ENCODE peak calls at places on chromosomes 11 and 22, in five cellular contexts. R is tibial artery, L is neural progenitor cell, Y is HCT116, X is ovary. F is an unnamed sample.
A peak's percentile ranks its signal among the peaks of the same experiment; 100 is the strongest.

GRCh38 chr11:128843198-128843766 is 23.8 kb downstream of the KCNJ1 start:
- DNase-seq in Y (no peak), R (no peak), X (no peak), L (no peak), F (no peak)

GRCh38 chr11:92854952-92855351 is 114.5 kb upstream of the MTNR1B start:
- DNase-seq in X (no peak), Y (no peak), R (no peak), L (no peak), F (no peak)

GRCh38 chr22:31036671-31037550 is 44.2 kb upstream of the SMTN start:
- DNase-seq in X (peak; percentile 46), L (no peak), R (peak; percentile 85), Y (no peak), F (peak; percentile 62)

GRCh38 chr11:134599180-134599810 is 187.3 kb upstream of the B3GAT1 start:
- DNase-seq in L (no peak), Y (no peak), X (no peak), R (no peak), F (no peak)

GRCh38 chr22:22812031-22812905 is 75.3 kb upstream of the IGLL5 start:
- DNase-seq in L (no peak), X (no peak), R (no peak), Y (no peak), F (peak; percentile 22)

GRCh38 chr11:19832166-19832750 is 119.6 kb downstream of the NAV2 start:
- DNase-seq in Y (no peak), X (no peak), L (peak; percentile 20), R (no peak), F (no peak)

GRCh38 chr22:49005557-49005956 is 822.1 kb downstream of the BRD1 start:
- DNase-seq in X (no peak), Y (no peak), L (no peak), R (peak; percentile 21), F (no peak)

GRCh38 chr11:106466441-106467190 is 389.2 kb downstream of the AASDHPPT start:
- DNase-seq in Y (no peak), L (peak; percentile 9), R (no peak), X (no peak), F (peak; percentile 27)

GRCh38 chr11:17384002-17384511 is 4.4 kb downstream of the KCNJ11 start:
- DNase-seq in Y (peak; percentile 66), X (peak; percentile 83), R (peak; percentile 88), L (peak; percentile 94), F (peak; percentile 76)

GRCh38 chr11:65793144-65793581 is 6.3 kb downstream of the OVOL1 start:
- DNase-seq in X (no peak), R (no peak), L (no peak), Y (no peak), F (no peak)

GRCh38 chr11:65790104-65790901 is 3.4 kb downstream of the OVOL1 start:
- DNase-seq in L (peak; percentile 8), X (no peak), R (no peak), Y (no peak), F (no peak)

GRCh38 chr11:65792456-65792855 is 5.6 kb downstream of the OVOL1 start:
- DNase-seq in L (no peak), X (no peak), R (no peak), Y (no peak), F (no peak)

GRCh38 chr11:65790902-65791650 is 4.2 kb downstream of the OVOL1 start:
- DNase-seq in Y (no peak), X (no peak), L (no peak), R (no peak), F (no peak)

DNA sequence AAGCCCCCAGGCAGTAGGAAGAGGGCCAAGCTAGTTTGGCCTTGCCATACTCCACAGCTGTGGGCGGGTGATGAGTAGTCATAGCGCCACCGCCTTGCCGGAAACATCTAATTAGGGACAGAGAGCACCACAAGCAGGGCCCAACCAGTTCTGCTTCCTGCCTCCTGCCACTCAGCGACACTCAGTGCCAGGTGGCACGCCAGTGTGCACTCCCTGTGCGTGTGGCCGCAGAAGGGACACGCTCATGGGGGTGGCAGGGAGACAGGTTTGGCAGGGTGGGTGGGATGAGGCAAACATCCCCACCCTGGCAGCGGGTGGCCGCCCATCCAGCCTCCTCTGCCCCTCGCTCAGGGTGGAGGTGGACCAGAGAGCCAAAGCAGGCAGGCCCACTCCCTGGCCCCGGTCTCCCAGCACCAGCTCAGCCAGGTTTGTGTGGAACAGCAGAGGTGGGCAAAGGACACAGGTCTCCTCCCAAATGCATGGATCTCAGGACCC is 4.9 kb downstream of the OVOL1 start:
- DNase-seq in R (no peak), X (no peak), L (no peak), Y (no peak), F (no peak)
- H3K27ac ChIP-seq in R (no peak overlapping the region), X (no peak overlapping the region), L (no peak overlapping the region), Y (peak overlapping the region; percentile 94), F (no peak overlapping the region)

GRCh38 chr22:42172385-42173172 is 42.0 kb upstream of the CYP2D6 start:
- DNase-seq in Y (no peak), R (no peak), X (no peak), L (no peak), F (no peak)

GRCh38 chr22:42169055-42169469 is 38.5 kb upstream of the CYP2D6 start:
- DNase-seq in L (peak; percentile 89), X (peak; percentile 84), R (no peak), Y (peak; percentile 56), F (peak; percentile 69)

GRCh38 chr22:42171946-42172345 is 41.3 kb upstream of the CYP2D6 start:
- DNase-seq in X (no peak), L (no peak), R (no peak), Y (no peak), F (no peak)

GRCh38 chr22:42171417-42171816 is 40.8 kb upstream of the CYP2D6 start:
- DNase-seq in L (no peak), R (no peak), X (no peak), Y (no peak), F (no peak)

GRCh38 chr22:42170946-42171345 is 40.3 kb upstream of the CYP2D6 start:
- DNase-seq in X (no peak), L (no peak), R (no peak), Y (no peak), F (no peak)
- H3K4me3 ChIP-seq in X (no peak overlapping the region), L (no peak overlapping the region), R (no peak overlapping the region), Y (no peak overlapping the region), F (no peak overlapping the region)

DNA sequence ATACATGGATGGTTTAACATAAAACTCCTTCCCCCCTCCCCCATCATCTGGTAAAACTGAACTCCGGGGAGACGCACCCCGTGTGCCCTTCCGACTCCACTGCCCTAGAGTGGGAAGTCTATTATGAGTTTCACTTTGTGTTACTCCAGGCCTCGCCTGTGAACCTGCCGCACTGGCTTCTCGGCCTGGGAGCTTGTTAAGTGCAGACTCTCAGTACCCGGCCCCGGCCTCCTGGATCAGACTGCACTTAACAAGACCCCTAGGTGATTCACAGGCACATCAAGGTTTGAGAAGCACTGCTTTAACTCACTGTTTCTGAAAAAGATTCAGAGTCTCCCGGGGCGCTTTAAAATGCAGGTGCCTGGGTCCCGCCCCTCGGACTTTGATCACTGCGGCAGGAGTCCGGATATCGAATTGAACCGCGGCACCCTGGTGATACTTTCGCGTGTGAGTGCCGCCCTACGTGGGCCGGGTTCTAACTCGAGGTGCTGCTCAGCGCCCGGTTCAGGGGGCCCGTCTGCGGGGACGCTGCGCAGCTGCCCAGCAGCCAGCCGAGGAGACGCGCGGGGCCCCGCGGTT is 3.6 kb downstream of the PTGDR2 start:
- DNase-seq in Y (no peak), R (no peak), X (no peak), L (no peak), F (no peak)
- H3K4me1 ChIP-seq in Y (no peaks in the 10 kb centered on the region), R (no peaks in the 10 kb centered on the region), X (no peaks in the 10 kb centered on the region), L (no peaks in the 10 kb centered on the region), F (peaks cover 3% of the 10 kb centered on the region)

GRCh38 chr11:75475767-75476650 is 43.0 kb upstream of the KLHL35 start:
- DNase-seq in L (no peak), R (no peak), Y (no peak), X (peak; percentile 73), F (no peak)
- H3K27ac ChIP-seq in L (no peak overlapping the region), R (no peak overlapping the region), Y (no peak overlapping the region), X (no peak overlapping the region), F (no peak overlapping the region)

DNA sequence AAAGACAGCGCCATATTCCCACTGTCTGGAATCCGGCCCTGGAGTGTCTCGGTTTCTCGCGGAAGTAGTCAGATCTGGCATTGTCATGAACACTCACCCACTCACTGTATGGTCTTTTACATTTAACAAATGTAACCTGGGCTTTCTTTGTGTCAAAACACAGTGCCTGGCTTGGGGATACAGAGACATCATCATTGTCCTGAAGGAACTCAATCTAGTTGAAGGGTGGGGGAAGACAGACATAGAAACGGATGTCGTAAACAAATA is 1.3 kb upstream of the NECTIN1 start:
- DNase-seq in L (no peak), X (no peak), R (no peak), Y (no peak), F (no peak)
- H3K4me3 ChIP-seq in L (peak overlapping the region; percentile 99), X (peak overlapping the region; percentile 67), R (peak overlapping the region; percentile 75), Y (peak overlapping the region; percentile 94), F (no peak overlapping the region)

DNA sequence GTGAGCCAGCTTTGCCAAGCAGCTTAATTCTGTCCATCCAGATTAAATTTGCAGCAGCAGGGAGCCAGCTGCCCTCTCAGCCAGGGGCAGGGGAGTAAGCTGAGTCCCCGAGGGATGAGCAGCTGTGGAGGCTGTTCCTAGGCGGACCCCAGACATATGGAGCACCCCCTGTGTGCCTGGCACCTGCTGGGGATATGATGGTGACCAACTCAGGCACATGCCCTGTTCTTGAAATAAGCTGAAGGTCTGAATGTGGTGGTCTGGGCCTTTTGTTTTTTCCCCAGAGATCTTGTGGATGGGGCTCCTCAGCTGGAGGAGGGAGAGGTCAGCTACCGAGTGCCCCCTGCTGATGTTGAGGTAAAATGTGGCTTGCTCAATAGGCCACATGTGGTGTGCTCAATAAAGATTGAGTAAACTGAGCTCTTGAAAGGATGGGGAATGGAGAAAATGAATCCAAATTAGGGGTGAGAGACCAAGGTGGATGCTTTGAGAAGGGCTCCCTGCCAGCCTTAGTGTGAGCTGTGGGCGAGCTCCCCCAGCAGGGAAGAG is 103.3 kb upstream of the NNMT start:
- DNase-seq in L (peak; percentile 27), X (no peak), R (peak; percentile 59), Y (no peak), F (no peak)
- H3K4me1 ChIP-seq in L (peaks cover 42% of the 10 kb centered on the region), X (peaks cover 27% of the 10 kb centered on the region), R (peaks cover 83% of the 10 kb centered on the region), Y (no peaks in the 10 kb centered on the region), F (no peaks in the 10 kb centered on the region)

DNA sequence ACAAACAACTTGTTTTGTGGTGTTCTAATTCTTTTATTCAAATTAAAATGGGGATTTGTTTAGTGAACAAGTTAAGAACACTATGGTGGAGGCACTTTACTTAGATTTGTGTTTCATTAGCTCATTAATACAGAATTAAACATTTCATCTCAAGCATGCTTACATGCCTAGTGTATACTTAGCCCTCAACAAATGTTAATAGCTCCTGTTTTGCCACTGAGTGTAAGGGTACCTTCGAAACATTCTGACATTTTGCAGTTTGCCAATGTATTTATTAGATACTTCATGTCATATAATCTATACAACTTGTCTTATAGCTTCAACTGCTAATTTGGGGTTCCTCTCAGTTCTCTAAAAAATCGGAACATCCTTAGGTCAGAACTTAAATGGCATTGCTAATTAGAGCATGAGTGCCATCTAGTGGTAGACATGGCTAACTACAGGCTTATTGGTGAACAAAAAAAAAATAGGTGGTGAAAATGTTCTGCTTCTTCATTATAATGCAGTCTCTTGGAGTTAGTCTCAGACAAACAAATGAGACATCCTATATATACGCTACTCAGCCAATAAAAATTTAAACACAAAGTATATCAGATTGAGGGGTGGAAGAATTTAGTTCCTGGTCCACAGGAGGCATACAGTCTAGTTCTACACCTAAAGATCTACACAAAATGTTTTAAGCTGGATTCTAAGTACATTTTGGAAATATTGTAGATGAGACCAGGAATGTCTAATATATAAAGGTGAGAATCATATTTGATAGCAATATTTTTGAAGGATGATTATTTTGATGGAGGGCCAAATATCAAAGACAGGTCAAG is 4.9 kb upstream of the CNTN5 start:
- DNase-seq in Y (peak; percentile 12), L (peak; percentile 67), R (no peak), X (no peak), F (no peak)
- H3K27ac ChIP-seq in Y (no peak overlapping the region), L (no peak overlapping the region), R (no peak overlapping the region), X (no peak overlapping the region), F (no peak overlapping the region)